ENCODE peak calls at places on chromosomes 7 and 10, in seven cellular contexts. One of them, this sample, is unnamed.

GRCh38 chr7:18974803-18975202 is 142.6 kb downstream of the TWIST1 start:
- DNase-seq in ureter: no peak
- DNase-seq in EL: peak
- DNase-seq in PC-3: peak
- DNase-seq in endothelial cell: no peak
- DNase-seq in kidney tubule cell: peak
- DNase-seq in anterior cingulate cortex: no peak
- DNase-seq in this sample: peak

GRCh38 chr7:140229591-140230516 is 53.1 kb upstream of the KDM7A start:
- DNase-seq in kidney tubule cell: no peak
- DNase-seq in PC-3: no peak
- DNase-seq in endothelial cell: peak
- DNase-seq in anterior cingulate cortex: no peak
- DNase-seq in EL: no peak
- DNase-seq in ureter: peak
- DNase-seq in this sample: no peak

GRCh38 chr7:33500590-33500989 is 371.2 kb downstream of the BBS9 start:
- DNase-seq in anterior cingulate cortex: no peak
- DNase-seq in ureter: no peak
- DNase-seq in endothelial cell: no peak
- DNase-seq in PC-3: no peak
- DNase-seq in EL: no peak
- DNase-seq in kidney tubule cell: no peak
- DNase-seq in this sample: no peak

GRCh38 chr7:17031903-17032551 is 150.2 kb upstream of the AGR3 start:
- DNase-seq in PC-3: no peak
- DNase-seq in EL: no peak
- DNase-seq in kidney tubule cell: no peak
- DNase-seq in ureter: no peak
- DNase-seq in anterior cingulate cortex: no peak
- DNase-seq in endothelial cell: no peak
- DNase-seq in this sample: no peak

GRCh38 chr7:100825760-100826545 is 1.4 kb downstream of the EPHB4 start:
- DNase-seq in anterior cingulate cortex: no peak
- DNase-seq in EL: peak
- DNase-seq in PC-3: peak
- DNase-seq in endothelial cell: no peak
- DNase-seq in ureter: no peak
- DNase-seq in kidney tubule cell: peak
- DNase-seq in this sample: no peak

GRCh38 chr10:52961298-52961697 is 188.7 kb upstream of the MBL2 start:
- DNase-seq in EL: no peak
- DNase-seq in kidney tubule cell: no peak
- DNase-seq in ureter: no peak
- DNase-seq in PC-3: peak
- DNase-seq in anterior cingulate cortex: no peak
- DNase-seq in endothelial cell: no peak
- DNase-seq in this sample: no peak

GRCh38 chr10:99612167-99612831 is 7.9 kb downstream of the SLC25A28 start:
- DNase-seq in anterior cingulate cortex: no peak
- DNase-seq in kidney tubule cell: peak
- DNase-seq in EL: peak
- DNase-seq in ureter: no peak
- DNase-seq in PC-3: peak
- DNase-seq in endothelial cell: peak
- DNase-seq in this sample: peak

GRCh38 chr10:133088524-133089460 is 1.1 kb downstream of the ADGRA1 start:
- DNase-seq in PC-3: no peak
- DNase-seq in endothelial cell: no peak
- DNase-seq in EL: no peak
- DNase-seq in anterior cingulate cortex: no peak
- DNase-seq in ureter: no peak
- DNase-seq in kidney tubule cell: no peak
- DNase-seq in this sample: no peak

GRCh38 chr7:128031901-128032604 is 816 bp upstream of the LRRC4 start:
- DNase-seq in endothelial cell: peak
- DNase-seq in anterior cingulate cortex: peak
- DNase-seq in ureter: no peak
- DNase-seq in PC-3: no peak
- DNase-seq in kidney tubule cell: peak
- DNase-seq in EL: peak
- DNase-seq in this sample: peak

GRCh38 chr7:52616552-52616951 is 418.9 kb upstream of the POM121L12 start:
- DNase-seq in ureter: no peak
- DNase-seq in kidney tubule cell: no peak
- DNase-seq in PC-3: no peak
- DNase-seq in EL: no peak
- DNase-seq in endothelial cell: no peak
- DNase-seq in anterior cingulate cortex: no peak
- DNase-seq in this sample: no peak

GRCh38 chr7:7639847-7640220 is 718 bp upstream of the UMAD1 start:
- DNase-seq in PC-3: peak
- DNase-seq in EL: peak
- DNase-seq in anterior cingulate cortex: no peak
- DNase-seq in kidney tubule cell: peak
- DNase-seq in ureter: peak
- DNase-seq in endothelial cell: no peak
- DNase-seq in this sample: no peak

GRCh38 chr7:25216837-25217236 is 11.4 kb downstream of the NPVF start:
- DNase-seq in endothelial cell: no peak
- DNase-seq in PC-3: peak
- DNase-seq in kidney tubule cell: peak
- DNase-seq in EL: peak
- DNase-seq in anterior cingulate cortex: no peak
- DNase-seq in ureter: no peak
- DNase-seq in this sample: peak